ENCODE peak calls at places on chromosome 7, in four cellular contexts. P is NT2/D1, I is SJSA1, K is adrenal gland. A is an unnamed sample.

GRCh38 chr7:28599411-28599810 is 187.1 kb downstream of the CREB5 start:
- DNase-seq in P (no peak), I (no peak), K (no peak), A (no peak)

GRCh38 chr7:152392254-152392653 is 43.5 kb downstream of the KMT2C start:
- DNase-seq in P (no peak), I (no peak), K (no peak), A (no peak)

GRCh38 chr7:66967029-66967428 is 28.4 kb downstream of the SBDS start:
- DNase-seq in P (no peak), I (no peak), K (peak; percentile 1), A (no peak)

GRCh38 chr7:517848-518629 is 1.6 kb downstream of the PDGFA start:
- DNase-seq in P (no peak), I (peak; percentile 43), K (peak; percentile 68), A (peak; percentile 72)

GRCh38 chr7:87474533-87475358 is 734 bp downstream of the ABCB4 start:
- DNase-seq in P (no peak), I (peak; percentile 88), K (no peak), A (peak; percentile 23)

GRCh38 chr7:64183126-64183742 is 23.8 kb upstream of the ZNF735 start:
- DNase-seq in P (peak; percentile 13), I (no peak), K (peak; percentile 22), A (peak; percentile 38)

GRCh38 chr7:17870406-17870805 is 69.9 kb downstream of the SNX13 start:
- DNase-seq in P (no peak), I (no peak), K (no peak), A (no peak)

GRCh38 chr7:149295481-149295850 is 33.5 kb downstream of the ZNF783 start:
- DNase-seq in P (no peak), I (no peak), K (no peak), A (no peak)

GRCh38 chr7:131211500-131211899 is 116.2 kb upstream of the MKLN1 start:
- DNase-seq in P (no peak), I (no peak), K (no peak), A (no peak)

GRCh38 chr7:98869001-98869373 is 827 bp downstream of the TMEM130 start:
- DNase-seq in P (no peak), I (no peak), K (no peak), A (no peak)

GRCh38 chr7:41203542-41203941 is 499.3 kb downstream of the INHBA start:
- DNase-seq in P (no peak), I (no peak), K (no peak), A (no peak)

GRCh38 chr7:157271315-157271990 is 65.4 kb upstream of the DNAJB6 start:
- DNase-seq in P (no peak), I (no peak), K (peak; percentile 30), A (no peak)

GRCh38 chr7:148535227-148535626 is 55.3 kb upstream of the C7orf33 start:
- DNase-seq in P (no peak), I (no peak), K (no peak), A (no peak)

GRCh38 chr7:78226059-78226658 is 427.6 kb downstream of the PHTF2 start:
- DNase-seq in P (peak; percentile 78), I (no peak), K (peak; percentile 38), A (peak; percentile 26)

GRCh38 chr7:133355325-133355708 is 102.4 kb downstream of the EXOC4 start:
- DNase-seq in P (no peak), I (no peak), K (no peak), A (no peak)

GRCh38 chr7:98569606-98570337 is 47.3 kb upstream of the NPTX2 start:
- DNase-seq in P (no peak), I (no peak), K (peak; percentile 92), A (no peak)

GRCh38 chr7:82376739-82377138 is 66.8 kb downstream of the CACNA2D1 start:
- DNase-seq in P (no peak), I (no peak), K (no peak), A (no peak)

GRCh38 chr7:519429-519973 is at the start of gene PDGFA:
- DNase-seq in P (no peak), I (no peak), K (peak; percentile 50), A (peak; percentile 66)

GRCh38 chr7:77800158-77800557 is 1.6 kb downstream of the PHTF2 start:
- DNase-seq in P (no peak), I (no peak), K (no peak), A (no peak)

GRCh38 chr7:151833213-151833651 is 43.7 kb downstream of the PRKAG2 start:
- DNase-seq in P (no peak), I (no peak), K (no peak), A (no peak)

GRCh38 chr7:139573871-139574270 is 50.4 kb downstream of the CLEC2L start:
- DNase-seq in P (no peak), I (no peak), K (no peak), A (no peak)

GRCh38 chr7:99099499-99100077 is 44.3 kb downstream of the SMURF1 start:
- DNase-seq in P (no peak), I (no peak), K (no peak), A (no peak)

GRCh38 chr7:110105840-110106239 is 985.1 kb upstream of the LRRN3 start:
- DNase-seq in P (no peak), I (no peak), K (no peak), A (no peak)

GRCh38 chr7:45645141-45645969 is 71.2 kb downstream of the ADCY1 start:
- DNase-seq in P (no peak), I (no peak), K (no peak), A (no peak)

GRCh38 chr7:97218767-97219166 is 101.3 kb downstream of the SDHAF3 start:
- DNase-seq in P (no peak), I (no peak), K (no peak), A (no peak)

GRCh38 chr7:73681031-73681430 is 2.2 kb downstream of the DNAJC30 start:
- DNase-seq in P (no peak), I (no peak), K (no peak), A (no peak)

GRCh38 chr7:409344-410281 is 110.0 kb downstream of the PDGFA start:
- DNase-seq in P (no peak), I (no peak), K (no peak), A (no peak)

GRCh38 chr7:21616796-21617436 is 74.1 kb downstream of the DNAH11 start:
- DNase-seq in P (no peak), I (peak; percentile 91), K (no peak), A (no peak)

GRCh38 chr7:121480058-121480457 is 84.0 kb upstream of the FAM3C start:
- DNase-seq in P (peak; percentile 42), I (peak; percentile 43), K (no peak), A (no peak)

GRCh38 chr7:137169282-137169698 is 174.2 kb downstream of the PTN start:
- DNase-seq in P (peak; percentile 81), I (peak; percentile 41), K (peak; percentile 66), A (peak; percentile 26)

GRCh38 chr7:90266808-90267207 is 21.8 kb downstream of the CFAP69 start:
- DNase-seq in P (no peak), I (no peak), K (no peak), A (no peak)

GRCh38 chr7:133854739-133855138 is 272.4 kb upstream of the LRGUK start:
- DNase-seq in P (no peak), I (peak; percentile 37), K (no peak), A (no peak)

DNA sequence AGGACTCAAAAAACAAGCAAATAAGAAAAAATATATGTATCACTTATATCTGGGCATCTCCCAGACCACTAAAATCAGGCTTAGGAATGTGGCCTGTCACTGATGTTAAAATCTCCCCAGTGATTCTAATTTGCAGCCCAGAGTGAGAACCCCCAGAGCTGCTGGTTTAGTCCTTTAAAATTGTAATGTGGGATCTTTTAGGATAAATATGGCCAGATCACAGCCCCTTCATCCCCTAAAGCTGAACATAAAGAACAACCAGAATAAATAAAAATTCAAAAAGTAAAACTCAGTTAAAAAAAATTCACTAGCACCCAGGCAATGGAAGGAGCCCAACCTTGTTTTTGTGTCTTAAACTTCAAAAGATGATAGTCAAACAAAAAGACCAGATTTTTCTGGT is 46.4 kb upstream of the MTURN start:
- DNase-seq in P (no peak), I (no peak), K (no peak), A (no peak)
- H3K9me3 ChIP-seq in P (no peaks in the 10 kb centered on the region), I (no peaks in the 10 kb centered on the region), K (no peaks in the 10 kb centered on the region), A (no peaks in the 10 kb centered on the region)

DNA sequence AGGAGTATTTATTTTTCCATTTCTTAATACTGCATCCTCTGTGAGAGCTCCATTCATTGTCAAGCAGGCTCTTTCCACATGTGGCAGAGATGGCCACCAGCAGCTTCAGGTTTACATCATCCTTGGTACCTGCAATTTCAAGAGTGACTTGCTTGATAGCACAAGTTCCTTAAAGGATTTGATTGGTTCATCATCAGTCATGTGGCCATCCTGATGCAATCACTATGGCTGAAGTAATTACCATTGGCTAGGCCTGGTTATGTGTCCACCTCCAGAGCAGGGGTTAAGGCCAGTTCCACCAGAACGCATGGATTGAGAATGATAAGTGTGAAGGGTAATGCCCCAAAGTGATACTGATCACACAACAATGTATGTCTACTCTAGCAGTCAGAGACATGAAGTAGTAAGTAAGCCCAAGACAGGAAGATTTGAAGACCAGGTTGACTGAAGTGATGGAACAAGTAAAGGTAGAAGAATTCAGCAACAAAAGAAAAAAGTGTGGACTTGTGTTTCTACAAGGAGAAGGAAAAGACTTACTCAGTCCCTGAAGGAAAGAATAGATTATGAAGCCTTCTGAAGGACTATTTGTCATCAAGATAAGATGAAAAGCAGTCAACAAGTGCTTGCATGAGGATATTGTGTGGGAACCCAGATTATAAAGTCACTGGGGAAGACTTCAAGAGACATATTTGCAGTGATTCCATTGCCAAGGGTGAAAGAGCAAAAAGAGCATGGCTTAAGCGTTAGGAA is 26.4 kb upstream of the PRKAR2B start:
- DNase-seq in P (no peak), I (no peak), K (no peak), A (no peak)
- H3K4me1 ChIP-seq in P (no peaks in the 10 kb centered on the region), I (no peaks in the 10 kb centered on the region), K (no peaks in the 10 kb centered on the region), A (peaks cover 2% of the 10 kb centered on the region)

GRCh38 chr7:27106181-27106905 is 3.9 kb upstream of the HOXA2 start:
- DNase-seq in P (no peak), I (no peak), K (peak; percentile 26), A (no peak)
- H3K4me3 ChIP-seq in P (no peak overlapping the region), I (no peak overlapping the region), K (peak overlapping the region; percentile 44), A (peak overlapping the region; percentile 25)

DNA sequence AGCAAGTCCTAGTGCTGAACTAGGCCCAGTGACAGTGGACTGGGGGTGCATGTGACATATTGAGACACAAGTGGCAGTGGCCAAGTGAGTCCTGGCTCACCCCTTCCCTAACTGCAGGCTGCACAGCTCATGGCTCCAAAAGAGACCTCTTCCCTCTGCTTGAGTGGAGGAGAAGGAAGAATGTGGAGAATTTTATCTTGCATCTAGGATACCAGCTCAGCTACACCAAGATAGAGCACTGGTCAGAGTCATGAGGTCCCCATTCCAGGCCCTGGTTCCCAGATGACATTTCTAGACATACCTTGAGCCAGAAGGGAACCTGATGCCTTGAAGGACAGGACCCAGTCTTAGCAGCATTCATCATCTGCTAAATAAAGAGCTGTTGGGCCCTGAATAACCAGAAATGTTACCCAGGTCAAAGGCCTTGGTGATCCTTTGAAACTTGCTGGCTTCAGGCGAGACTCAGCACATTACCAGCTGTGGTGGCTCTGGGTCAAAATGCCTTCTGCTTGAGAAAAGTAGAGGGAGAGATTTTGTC is 114.5 kb downstream of the CDC14C start:
- DNase-seq in P (no peak), I (no peak), K (no peak), A (no peak)
- H3K9me3 ChIP-seq in P (no peaks in the 10 kb centered on the region), I (no peaks in the 10 kb centered on the region), K (no peaks in the 10 kb centered on the region), A (no peaks in the 10 kb centered on the region)